ENCODE peak calls at places on chromosomes 12 and 14, in five cellular contexts. J is lower lobe of right lung, Q is transverse colon, O is ovary, K is substantia nigra. B is an unnamed sample.

GRCh38 chr12:90333939-90334338 is 621.0 kb downstream of the CCER1 start:
- DNase-seq in J (no peak), Q (no peak), O (no peak), K (no peak), B (peak; percentile 51)

GRCh38 chr14:67018720-67019119 is 170.5 kb upstream of the GARIN2 start:
- DNase-seq in J (no peak), Q (no peak), O (no peak), K (no peak), B (no peak)

GRCh38 chr14:59274991-59275391 is 86.5 kb downstream of the DAAM1 start:
- DNase-seq in J (peak; percentile 51), Q (no peak), O (no peak), K (no peak), B (no peak)

GRCh38 chr12:39442895-39443703 is at the start of gene KIF21A:
- DNase-seq in J (peak; percentile 91), Q (peak; percentile 94), O (peak; percentile 80), K (peak; percentile 93), B (peak; percentile 95)

GRCh38 chr14:33848706-33849454 is 102.0 kb downstream of the EGLN3 start:
- DNase-seq in J (no peak), Q (peak; percentile 78), O (peak; percentile 22), K (peak; percentile 60), B (peak; percentile 72)

GRCh38 chr12:53551889-53552291 is 44.6 kb upstream of the NPFF start:
- DNase-seq in J (no peak), Q (no peak), O (no peak), K (no peak), B (no peak)

GRCh38 chr12:132267873-132268272 is 61.5 kb downstream of the GALNT9 start:
- DNase-seq in J (no peak), Q (no peak), O (no peak), K (no peak), B (no peak)

GRCh38 chr14:89418452-89418851 is 1.4 kb upstream of the FOXN3 start:
- DNase-seq in J (no peak), Q (peak; percentile 28), O (no peak), K (no peak), B (peak; percentile 51)

GRCh38 chr14:68395585-68395984 is 397.3 kb downstream of the ZFP36L1 start:
- DNase-seq in J (no peak), Q (no peak), O (peak; percentile 77), K (no peak), B (no peak)

GRCh38 chr12:130936566-130936965 is 17.1 kb upstream of the ADGRD1 start:
- DNase-seq in J (no peak), Q (no peak), O (no peak), K (no peak), B (no peak)

GRCh38 chr12:124661382-124661781 is 94.0 kb upstream of the NCOR2 start:
- DNase-seq in J (no peak), Q (no peak), O (no peak), K (no peak), B (no peak)

GRCh38 chr12:57461904-57462306 is 2.3 kb downstream of the GLI1 start:
- DNase-seq in J (no peak), Q (no peak), O (no peak), K (no peak), B (peak; percentile 11)

GRCh38 chr14:73662439-73663056 is 17.8 kb downstream of the DNAL1 start:
- DNase-seq in J (no peak), Q (no peak), O (no peak), K (no peak), B (peak; percentile 79)

GRCh38 chr12:50542448-50542847 is 37.7 kb downstream of the DIP2B start:
- DNase-seq in J (no peak), Q (no peak), O (no peak), K (no peak), B (peak; percentile 2)

GRCh38 chr12:67716817-67717216 is 68.3 kb downstream of the DYRK2 start:
- DNase-seq in J (no peak), Q (no peak), O (no peak), K (no peak), B (no peak)

GRCh38 chr12:123741937-123742572 is 20.0 kb upstream of the DNAH10 start:
- DNase-seq in J (no peak), Q (no peak), O (no peak), K (no peak), B (no peak)

GRCh38 chr12:102652645-102653313 is 172.4 kb upstream of the IGF1 start:
- DNase-seq in J (no peak), Q (no peak), O (no peak), K (no peak), B (no peak)

GRCh38 chr12:108390495-108391203 is 51.5 kb upstream of the CMKLR1 start:
- DNase-seq in J (no peak), Q (no peak), O (no peak), K (no peak), B (no peak)

GRCh38 chr14:101288436-101289229 is 272.7 kb upstream of the DIO3 start:
- DNase-seq in J (no peak), Q (no peak), O (peak; percentile 74), K (no peak), B (no peak)